ENCODE peak calls at places on chromosomes 5 and 9, in nine cellular contexts. Z is prostate gland; R is GM23248; J is fibroblast of lung; F is heart right ventricle; O is choroid plexus epithelial cell; E is CD4-positive, alpha-beta memory T cell; B is CD8-positive, alpha-beta memory T cell; P is aorta. U is an unnamed sample.

GRCh38 chr5:111386832-111387162 is 125.5 kb downstream of the STARD4 start:
- DNase-seq in Z (no peak), R (no peak), J (no peak), F (no peak), O (no peak), E (no peak), B (no peak), P (no peak), U (no peak)

GRCh38 chr9:36163049-36163839 is 5.9 kb upstream of the CCIN start:
- DNase-seq in Z (no peak), R (peak), J (peak), F (peak), O (peak), E (no peak), B (no peak), P (peak), U (peak)

GRCh38 chr9:137982132-137982666 is 104.6 kb downstream of the CACNA1B start:
- DNase-seq in Z (no peak), R (no peak), J (no peak), F (no peak), O (peak), E (no peak), B (no peak), P (no peak), U (no peak)

GRCh38 chr9:113501129-113501686 is 37.7 kb downstream of the RGS3 start:
- DNase-seq in Z (no peak), R (no peak), J (no peak), F (peak), O (no peak), E (no peak), B (no peak), P (no peak), U (peak)

GRCh38 chr5:67770431-67771025 is 445.0 kb upstream of the PIK3R1 start:
- DNase-seq in Z (no peak), R (peak), J (peak), F (no peak), O (no peak), E (no peak), B (no peak), P (no peak), U (no peak)

GRCh38 chr5:75666801-75667200 is 50.4 kb downstream of the POC5 start:
- DNase-seq in Z (no peak), R (no peak), J (peak), F (no peak), O (peak), E (no peak), B (no peak), P (no peak), U (no peak)

GRCh38 chr9:128607642-128608350 is 48.9 kb downstream of the DYNC2I2 start:
- DNase-seq in Z (peak), R (peak), J (peak), F (peak), O (no peak), E (no peak), B (no peak), P (peak), U (no peak)

GRCh38 chr9:137534256-137535119 is 15.7 kb downstream of the PNPLA7 start:
- DNase-seq in Z (peak), R (peak), J (peak), F (no peak), O (peak), E (no peak), B (peak), P (no peak), U (peak)

GRCh38 chr5:14665949-14666741 is 1.6 kb downstream of the OTULIN start:
- DNase-seq in Z (peak), R (peak), J (peak), F (no peak), O (peak), E (peak), B (peak), P (no peak), U (peak)

GRCh38 chr9:125974705-125975104 is 227.5 kb downstream of the PBX3 start:
- DNase-seq in Z (no peak), R (no peak), J (no peak), F (no peak), O (no peak), E (no peak), B (no peak), P (no peak), U (no peak)

GRCh38 chr5:10648806-10649517 is 85.1 kb downstream of the ANKRD33B start:
- DNase-seq in Z (no peak), R (no peak), J (no peak), F (no peak), O (no peak), E (no peak), B (no peak), P (no peak), U (peak)

GRCh38 chr5:65482727-65483473 is 1.2 kb upstream of the ADAMTS6 start:
- DNase-seq in Z (no peak), R (peak), J (peak), F (peak), O (peak), E (peak), B (peak), P (no peak), U (peak)

GRCh38 chr5:111364992-111365391 is 140.8 kb downstream of the CAMK4 start:
- DNase-seq in Z (no peak), R (peak), J (no peak), F (no peak), O (peak), E (no peak), B (peak), P (no peak), U (no peak)

GRCh38 chr9:136949239-136949816 is 2.7 kb upstream of the LCN12 start:
- DNase-seq in Z (no peak), R (no peak), J (no peak), F (no peak), O (no peak), E (no peak), B (no peak), P (no peak), U (no peak)

GRCh38 chr9:37332581-37332980 is 89.9 kb upstream of the GRHPR start:
- DNase-seq in Z (no peak), R (no peak), J (no peak), F (no peak), O (no peak), E (no peak), B (no peak), P (no peak), U (no peak)

GRCh38 chr5:32843532-32843895 is 132.4 kb downstream of the NPR3 start:
- DNase-seq in Z (peak), R (no peak), J (no peak), F (no peak), O (no peak), E (no peak), B (no peak), P (no peak), U (no peak)

GRCh38 chr5:67350185-67350584 is 153.6 kb upstream of the CD180 start:
- DNase-seq in Z (no peak), R (peak), J (no peak), F (no peak), O (no peak), E (no peak), B (no peak), P (no peak), U (no peak)

GRCh38 chr9:37441776-37442370 is 19.4 kb downstream of the GRHPR start:
- DNase-seq in Z (no peak), R (no peak), J (no peak), F (no peak), O (no peak), E (no peak), B (no peak), P (no peak), U (no peak)

GRCh38 chr5:53936481-53937352 is 373.7 kb downstream of the ARL15 start:
- DNase-seq in Z (no peak), R (peak), J (no peak), F (peak), O (peak), E (no peak), B (no peak), P (no peak), U (no peak)

GRCh38 chr5:90353254-90353653 is 56.3 kb downstream of the CETN3 start:
- DNase-seq in Z (no peak), R (no peak), J (no peak), F (no peak), O (no peak), E (no peak), B (no peak), P (no peak), U (no peak)

GRCh38 chr5:90386099-90386710 is 23.4 kb downstream of the CETN3 start:
- DNase-seq in Z (no peak), R (peak), J (peak), F (no peak), O (peak), E (no peak), B (peak), P (no peak), U (no peak)

GRCh38 chr9:84697494-84698114 is 28.1 kb downstream of the NTRK2 start:
- DNase-seq in Z (peak), R (peak), J (peak), F (peak), O (peak), E (no peak), B (no peak), P (peak), U (peak)

GRCh38 chr5:14176888-14177287 is 33.7 kb downstream of the TRIO start:
- DNase-seq in Z (no peak), R (no peak), J (no peak), F (no peak), O (no peak), E (no peak), B (no peak), P (no peak), U (no peak)

GRCh38 chr9:116378873-116379272 is 225.3 kb downstream of the PAPPA start:
- DNase-seq in Z (no peak), R (no peak), J (no peak), F (no peak), O (no peak), E (no peak), B (no peak), P (no peak), U (no peak)

GRCh38 chr9:78189461-78189860 is 46.4 kb upstream of the CEP78 start:
- DNase-seq in Z (no peak), R (no peak), J (peak), F (no peak), O (peak), E (no peak), B (no peak), P (no peak), U (no peak)

GRCh38 chr9:73347123-73347522 is 195.5 kb downstream of the ANXA1 start:
- DNase-seq in Z (no peak), R (no peak), J (peak), F (no peak), O (no peak), E (no peak), B (no peak), P (no peak), U (no peak)

GRCh38 chr9:1916676-1917075 is 98.5 kb upstream of the SMARCA2 start:
- DNase-seq in Z (no peak), R (peak), J (no peak), F (no peak), O (no peak), E (no peak), B (no peak), P (no peak), U (no peak)

GRCh38 chr5:87127426-87127825 is 140.3 kb upstream of the RASA1 start:
- DNase-seq in Z (no peak), R (peak), J (peak), F (no peak), O (peak), E (no peak), B (no peak), P (no peak), U (no peak)

GRCh38 chr5:31385774-31386537 is 145.9 kb downstream of the DROSHA start:
- DNase-seq in Z (no peak), R (no peak), J (no peak), F (no peak), O (peak), E (no peak), B (no peak), P (no peak), U (no peak)

GRCh38 chr9:105146677-105147076 is 97.8 kb upstream of the SLC44A1 start:
- DNase-seq in Z (no peak), R (no peak), J (no peak), F (no peak), O (no peak), E (no peak), B (no peak), P (no peak), U (no peak)

GRCh38 chr5:160330212-160330611 is 17.8 kb upstream of the CCNJL start:
- DNase-seq in Z (no peak), R (no peak), J (peak), F (no peak), O (no peak), E (no peak), B (no peak), P (no peak), U (no peak)

GRCh38 chr5:61659221-61659696 is 327.2 kb downstream of the ZSWIM6 start:
- DNase-seq in Z (no peak), R (no peak), J (no peak), F (peak), O (no peak), E (no peak), B (no peak), P (no peak), U (peak)

GRCh38 chr9:279674-280073 is 65.0 kb downstream of the DOCK8 start:
- DNase-seq in Z (no peak), R (no peak), J (no peak), F (no peak), O (no peak), E (no peak), B (no peak), P (no peak), U (no peak)

GRCh38 chr9:112719696-112720095 is 1.8 kb upstream of the INIP start:
- DNase-seq in Z (no peak), R (peak), J (peak), F (no peak), O (peak), E (no peak), B (no peak), P (no peak), U (no peak)

GRCh38 chr5:79396265-79396664 is 117.7 kb downstream of the HOMER1 start:
- DNase-seq in Z (no peak), R (peak), J (peak), F (no peak), O (peak), E (no peak), B (no peak), P (no peak), U (no peak)

GRCh38 chr9:73023025-73023541 is 70.2 kb upstream of the ALDH1A1 start:
- DNase-seq in Z (peak), R (peak), J (peak), F (peak), O (peak), E (peak), B (peak), P (peak), U (peak)

GRCh38 chr5:151691706-151692105 is 5.0 kb upstream of the SPARC start:
- DNase-seq in Z (no peak), R (peak), J (peak), F (no peak), O (peak), E (no peak), B (no peak), P (no peak), U (no peak)

GRCh38 chr9:78644359-78644758 is 347.4 kb downstream of the PSAT1 start:
- DNase-seq in Z (no peak), R (peak), J (no peak), F (no peak), O (peak), E (no peak), B (no peak), P (no peak), U (no peak)

GRCh38 chr9:14627513-14627912 is 65.7 kb downstream of the ZDHHC21 start:
- DNase-seq in Z (no peak), R (no peak), J (no peak), F (no peak), O (no peak), E (no peak), B (no peak), P (no peak), U (no peak)

GRCh38 chr9:100408541-100409175 is 18.3 kb upstream of the MSANTD3 start:
- DNase-seq in Z (no peak), R (no peak), J (no peak), F (no peak), O (no peak), E (no peak), B (no peak), P (no peak), U (no peak)
- H3K4me3 ChIP-seq in Z (no peak), R (no peak), J (no peak), F (no peak), O (no peak), E (no peak), B (no peak), P (no peak), U (no peak)

DNA sequence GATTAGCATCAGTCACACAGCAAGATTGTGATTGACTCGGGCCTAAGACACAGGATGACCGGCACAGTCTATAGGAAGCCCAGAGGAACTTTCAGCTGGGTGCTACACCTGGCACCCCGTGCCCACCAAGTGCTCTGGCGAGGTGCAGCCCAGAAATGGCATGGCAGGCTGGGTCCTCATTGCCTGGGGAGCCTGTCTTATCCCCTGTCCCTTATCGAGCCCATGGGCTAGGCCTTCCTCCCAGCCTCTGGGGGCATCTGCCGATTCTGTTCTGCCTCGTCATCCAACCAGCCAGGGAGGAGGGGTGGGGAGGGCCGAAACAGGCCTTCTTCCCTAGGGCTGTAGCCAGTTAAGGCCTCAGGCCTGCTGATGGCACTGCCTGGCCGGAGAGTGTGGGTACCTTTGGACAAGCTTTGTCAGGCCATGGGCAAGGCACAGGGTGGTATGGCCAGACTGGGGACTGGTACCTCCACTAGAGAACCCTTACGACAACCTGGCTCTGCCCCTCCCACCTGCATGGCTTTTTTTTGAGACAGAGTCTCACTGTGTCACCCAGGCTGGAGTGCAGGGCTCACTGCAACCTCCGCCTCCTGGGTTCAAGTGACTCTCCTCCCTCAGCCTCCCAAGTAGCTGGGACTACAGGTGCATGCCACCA is 1.6 kb downstream of the GRK6 start:
- DNase-seq in Z (no peak), R (no peak), J (no peak), F (peak), O (no peak), E (no peak), B (no peak), P (peak), U (no peak)
- H3K4me3 ChIP-seq in Z (peak), R (peak), J (peak), F (no peak), O (peak), E (peak), B (peak), P (no peak), U (no peak)

GRCh38 chr5:68962632-68963484 is 131.0 kb upstream of the SLC30A5 start:
- DNase-seq in Z (peak), R (peak), J (peak), F (peak), O (peak), E (no peak), B (no peak), P (peak), U (peak)

GRCh38 chr5:68968426-68968825 is 125.4 kb upstream of the SLC30A5 start:
- DNase-seq in Z (no peak), R (no peak), J (no peak), F (no peak), O (no peak), E (no peak), B (no peak), P (no peak), U (no peak)

GRCh38 chr5:68961762-68962161 is 132.1 kb upstream of the SLC30A5 start:
- DNase-seq in Z (no peak), R (no peak), J (no peak), F (no peak), O (no peak), E (no peak), B (no peak), P (no peak), U (no peak)

GRCh38 chr5:68964679-68965078 is 129.1 kb upstream of the SLC30A5 start:
- DNase-seq in Z (no peak), R (no peak), J (no peak), F (no peak), O (no peak), E (no peak), B (no peak), P (no peak), U (no peak)

GRCh38 chr5:68965926-68966325 is 127.9 kb upstream of the SLC30A5 start:
- DNase-seq in Z (no peak), R (no peak), J (no peak), F (no peak), O (no peak), E (no peak), B (no peak), P (no peak), U (no peak)
- H3K4me3 ChIP-seq in Z (no peak), R (no peak), J (no peak), F (no peak), O (no peak), E (no peak), B (no peak), P (no peak), U (no peak)

DNA sequence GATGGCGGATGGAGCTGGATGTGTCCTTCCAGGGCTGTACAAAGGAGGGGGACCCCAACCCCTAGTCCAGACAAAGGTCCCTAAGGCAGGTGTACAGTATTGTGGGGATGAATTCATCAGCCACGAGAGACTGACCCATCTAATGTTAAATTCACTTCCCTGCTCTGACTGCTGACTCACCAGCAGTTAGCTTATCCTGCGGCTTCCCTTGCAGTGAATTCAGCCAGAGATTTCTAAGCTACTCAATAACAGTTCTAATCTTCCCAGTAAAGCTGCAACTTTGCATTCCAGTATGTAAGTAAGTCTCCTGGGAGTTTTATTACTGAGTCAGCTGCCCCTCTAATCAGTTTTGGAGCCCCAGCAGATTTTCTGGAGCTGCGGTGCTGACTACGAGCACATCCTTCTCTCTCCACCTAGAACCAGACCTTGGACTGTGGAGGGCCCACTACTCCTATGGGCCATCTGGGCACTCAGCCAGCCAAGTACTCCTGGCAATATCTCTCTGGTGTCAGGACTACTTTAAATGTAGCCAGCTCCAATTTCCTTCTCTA is 16.1 kb downstream of the B4GALT1 start:
- DNase-seq in Z (no peak), R (peak), J (peak), F (peak), O (peak), E (no peak), B (no peak), P (no peak), U (no peak)
- H3K4me3 ChIP-seq in Z (no peak), R (peak), J (peak), F (no peak), O (no peak), E (no peak), B (no peak), P (no peak), U (no peak)

GRCh38 chr5:181087309-181087708 is 43.7 kb downstream of the OR2V1 start:
- DNase-seq in Z (no peak), R (no peak), J (no peak), F (no peak), O (no peak), E (no peak), B (no peak), P (no peak), U (no peak)
- H3K4me3 ChIP-seq in Z (no peak), R (no peak), J (no peak), F (no peak), O (no peak), E (no peak), B (no peak), P (no peak), U (no peak)

U was measured in H7.